ENCODE peak calls at places on chromosome 16, in five cellular contexts. One of them, this sample, is unnamed.

GRCh38 chr16:27972500-27972899 is 91.0 kb downstream of the GSG1L start:
- DNase-seq in activated naive CD4-positive, alpha-beta T cell treated with Interleukin-2 at 50 U/mL for 16 hours: peak; percentile 41
- DNase-seq in A172: peak; percentile 42
- DNase-seq in gastrocnemius medialis: no peak
- DNase-seq in mesothelial cell of epicardium: no peak
- DNase-seq in this sample: peak; percentile 58

GRCh38 chr16:10641953-10642949 is 52.5 kb downstream of the TEKT5 start:
- DNase-seq in activated naive CD4-positive, alpha-beta T cell treated with Interleukin-2 at 50 U/mL for 16 hours: no peak
- DNase-seq in A172: no peak
- DNase-seq in gastrocnemius medialis: no peak
- DNase-seq in mesothelial cell of epicardium: no peak
- DNase-seq in this sample: no peak

GRCh38 chr16:49855822-49856740 is at the start of gene ZNF423:
- DNase-seq in activated naive CD4-positive, alpha-beta T cell treated with Interleukin-2 at 50 U/mL for 16 hours: no peak
- DNase-seq in A172: no peak
- DNase-seq in gastrocnemius medialis: no peak
- DNase-seq in mesothelial cell of epicardium: no peak
- DNase-seq in this sample: no peak

GRCh38 chr16:67311607-67312449 is 14.7 kb downstream of the KCTD19 start:
- DNase-seq in activated naive CD4-positive, alpha-beta T cell treated with Interleukin-2 at 50 U/mL for 16 hours: peak; percentile 85
- DNase-seq in A172: peak; percentile 99
- DNase-seq in gastrocnemius medialis: no peak
- DNase-seq in mesothelial cell of epicardium: no peak
- DNase-seq in this sample: no peak

GRCh38 chr16:29806641-29807425 is 504 bp downstream of the MAZ start:
- DNase-seq in activated naive CD4-positive, alpha-beta T cell treated with Interleukin-2 at 50 U/mL for 16 hours: peak; percentile 63
- DNase-seq in A172: no peak
- DNase-seq in gastrocnemius medialis: no peak
- DNase-seq in mesothelial cell of epicardium: no peak
- DNase-seq in this sample: peak; percentile 22

GRCh38 chr16:69799601-69800000 is 37.5 kb downstream of the WWP2 start:
- DNase-seq in activated naive CD4-positive, alpha-beta T cell treated with Interleukin-2 at 50 U/mL for 16 hours: no peak
- DNase-seq in A172: no peak
- DNase-seq in gastrocnemius medialis: no peak
- DNase-seq in mesothelial cell of epicardium: no peak
- DNase-seq in this sample: no peak

GRCh38 chr16:54135361-54136275 is 151.0 kb downstream of the IRX3 start:
- DNase-seq in activated naive CD4-positive, alpha-beta T cell treated with Interleukin-2 at 50 U/mL for 16 hours: no peak
- DNase-seq in A172: peak; percentile 28
- DNase-seq in gastrocnemius medialis: no peak
- DNase-seq in mesothelial cell of epicardium: no peak
- DNase-seq in this sample: no peak

GRCh38 chr16:10228779-10229178 is 46.6 kb upstream of the GRIN2A start:
- DNase-seq in activated naive CD4-positive, alpha-beta T cell treated with Interleukin-2 at 50 U/mL for 16 hours: no peak
- DNase-seq in A172: no peak
- DNase-seq in gastrocnemius medialis: no peak
- DNase-seq in mesothelial cell of epicardium: no peak
- DNase-seq in this sample: no peak

GRCh38 chr16:66359811-66360608 is 6.5 kb upstream of the CDH5 start:
- DNase-seq in activated naive CD4-positive, alpha-beta T cell treated with Interleukin-2 at 50 U/mL for 16 hours: no peak
- DNase-seq in A172: no peak
- DNase-seq in gastrocnemius medialis: no peak
- DNase-seq in mesothelial cell of epicardium: no peak
- DNase-seq in this sample: no peak

GRCh38 chr16:81707411-81708321 is 71.4 kb upstream of the PLCG2 start:
- DNase-seq in activated naive CD4-positive, alpha-beta T cell treated with Interleukin-2 at 50 U/mL for 16 hours: no peak
- DNase-seq in A172: peak; percentile 37
- DNase-seq in gastrocnemius medialis: no peak
- DNase-seq in mesothelial cell of epicardium: no peak
- DNase-seq in this sample: no peak

GRCh38 chr16:22888791-22889190 is 74.8 kb downstream of the HS3ST2 start:
- DNase-seq in activated naive CD4-positive, alpha-beta T cell treated with Interleukin-2 at 50 U/mL for 16 hours: no peak
- DNase-seq in A172: no peak
- DNase-seq in gastrocnemius medialis: no peak
- DNase-seq in mesothelial cell of epicardium: no peak
- DNase-seq in this sample: no peak

GRCh38 chr16:11572301-11572995 is 14.3 kb downstream of the LITAF start:
- DNase-seq in activated naive CD4-positive, alpha-beta T cell treated with Interleukin-2 at 50 U/mL for 16 hours: peak; percentile 20
- DNase-seq in A172: no peak
- DNase-seq in gastrocnemius medialis: no peak
- DNase-seq in mesothelial cell of epicardium: no peak
- DNase-seq in this sample: no peak

GRCh38 chr16:64892843-64893242 is 229.0 kb downstream of the CDH11 start:
- DNase-seq in activated naive CD4-positive, alpha-beta T cell treated with Interleukin-2 at 50 U/mL for 16 hours: no peak
- DNase-seq in A172: peak; percentile 53
- DNase-seq in gastrocnemius medialis: no peak
- DNase-seq in mesothelial cell of epicardium: no peak
- DNase-seq in this sample: no peak